ENCODE peak calls at places on chromosomes 7 and 10, in four cellular contexts. R is K562, V is GM12891, X is GM12878. M is an unnamed sample.

GRCh38 chr10:86367339-86367951 is 850 bp upstream of the GRID1 start:
- DNase-seq in V (no peak), R (no peak), X (no peak), M (no peak)

GRCh38 chr7:42831051-42831952 is 80.6 kb downstream of the C7orf25 start:
- DNase-seq in X (no peak), R (no peak), V (no peak), M (peak; percentile 6)

GRCh38 chr10:68560201-68560915 is at the start of gene TET1:
- DNase-seq in X (no peak), R (peak; percentile 90), V (peak; percentile 52), M (peak; percentile 61)

GRCh38 chr7:43753401-43753800 is 5.1 kb upstream of the BLVRA start:
- DNase-seq in V (no peak), X (no peak), R (no peak), M (no peak)

GRCh38 chr7:134942690-134943466 is 43.4 kb upstream of the AGBL3 start:
- DNase-seq in X (no peak), R (no peak), V (no peak), M (no peak)

GRCh38 chr10:70379581-70380176 is 2.7 kb downstream of the LRRC20 start:
- DNase-seq in R (peak; percentile 82), V (peak; percentile 46), X (no peak), M (peak; percentile 30)

GRCh38 chr7:1850976-1851571 is 181.0 kb downstream of the ELFN1 start:
- DNase-seq in V (no peak), X (no peak), R (no peak), M (no peak)

GRCh38 chr10:14645239-14645960 is 129.3 kb downstream of the FAM107B start:
- DNase-seq in X (peak; percentile 56), V (no peak), R (no peak), M (no peak)

GRCh38 chr10:7445474-7446135 is 34.8 kb upstream of the SFMBT2 start:
- DNase-seq in R (no peak), X (no peak), V (no peak), M (no peak)

GRCh38 chr7:23129036-23129435 is 23.5 kb downstream of the KLHL7 start:
- DNase-seq in V (no peak), R (no peak), X (no peak), M (no peak)

GRCh38 chr10:93921338-93921737 is 27.6 kb downstream of the SLC35G1 start:
- DNase-seq in V (no peak), X (no peak), R (peak; percentile 12), M (peak; percentile 9)

GRCh38 chr10:124087672-124088634 is 5.4 kb downstream of the CHST15 start:
- DNase-seq in R (no peak), X (no peak), V (no peak), M (no peak)

DNA sequence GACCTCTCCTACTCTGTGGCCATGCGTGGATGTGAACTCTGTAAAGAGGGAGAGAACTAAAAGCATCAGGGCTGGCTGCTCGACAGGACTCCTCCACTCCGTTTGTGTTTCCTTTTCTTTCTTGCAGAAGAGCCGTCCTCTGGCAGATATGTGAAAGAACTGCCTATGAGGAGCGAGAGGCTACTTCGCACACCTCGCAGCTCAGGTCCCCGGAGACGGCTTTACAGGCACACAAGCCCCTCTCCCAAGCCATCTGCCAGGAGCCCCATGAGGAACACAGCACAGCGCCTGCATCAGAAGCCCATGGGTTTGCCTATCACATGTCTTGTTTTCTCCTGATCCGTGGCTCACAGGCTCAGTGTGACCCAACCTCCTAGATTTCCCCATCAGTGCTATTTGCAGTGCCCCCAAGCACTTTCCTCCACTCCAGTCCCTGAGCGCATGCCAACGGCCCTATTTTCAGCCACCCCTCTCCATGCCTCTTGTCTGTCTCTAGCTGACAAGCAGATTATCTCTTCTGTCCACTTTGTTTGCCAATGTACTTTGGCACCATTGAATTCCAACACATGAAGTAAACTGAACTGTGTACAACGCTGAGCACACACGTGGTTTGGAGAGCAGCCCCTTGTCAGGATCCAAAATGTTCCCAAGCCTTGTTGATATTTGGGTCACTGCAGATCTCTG is 164.3 kb upstream of the AKR1E2 start:
- DNase-seq in R (no peak), V (no peak), X (no peak), M (no peak)
- TF ChIP-seq POLR2AphosphoS5 in R (no peak), V (no peak), X (no peak), M (no peak)

GRCh38 chr7:151611041-151611440 is 91.3 kb upstream of the RHEB start:
- DNase-seq in X (no peak), V (no peak), R (no peak), M (no peak)

GRCh38 chr7:151603951-151604350 is 84.3 kb upstream of the RHEB start:
- DNase-seq in V (no peak), X (no peak), R (no peak), M (no peak)

GRCh38 chr7:151608031-151608551 is 88.4 kb upstream of the RHEB start:
- DNase-seq in X (no peak), V (no peak), R (no peak), M (no peak)

GRCh38 chr7:151611878-151612277 is 92.2 kb upstream of the RHEB start:
- DNase-seq in X (no peak), V (no peak), R (no peak), M (no peak)

DNA sequence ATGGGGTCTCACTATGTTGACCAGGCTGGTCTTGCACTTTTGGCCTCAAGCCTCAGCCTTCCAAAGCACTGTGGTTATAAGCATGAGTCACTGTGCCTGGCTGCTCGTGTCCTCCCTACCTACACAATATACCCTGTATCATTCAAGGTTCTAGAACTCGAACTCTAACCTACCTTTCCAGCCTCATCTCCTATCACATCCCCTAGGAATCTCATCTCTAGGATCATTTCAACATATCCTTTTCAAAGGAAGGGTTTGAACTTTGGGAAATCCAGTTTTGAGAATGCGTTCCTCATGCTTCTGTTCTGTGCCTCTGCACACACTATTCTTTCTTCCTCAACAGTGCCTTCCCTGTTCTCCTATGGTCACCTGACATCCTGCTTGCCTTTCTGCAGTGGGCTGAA is 87.8 kb upstream of the RHEB start:
- DNase-seq in V (no peak), R (no peak), X (no peak), M (no peak)
- TF ChIP-seq SPI1 in V (no peak), R (no peak), X (no peak), M (no peak)

GRCh38 chr7:116234517-116235200 is 24.3 kb downstream of the TES start:
- DNase-seq in X (no peak), V (no peak), R (no peak), M (no peak)
- TF ChIP-seq POLR2AphosphoS5 in X (no peak), V (no peak), R (no peak), M (no peak)

GRCh38 chr10:27995311-27995710 is 3.6 kb downstream of the ODAD2 start:
- DNase-seq in R (no peak), V (no peak), X (no peak), M (no peak)

GRCh38 chr10:27998954-27999275 is at the start of gene ODAD2:
- DNase-seq in X (no peak), R (no peak), V (peak; percentile 3), M (no peak)

GRCh38 chr10:28001353-28001752 is 2.5 kb upstream of the ODAD2 start:
- DNase-seq in X (no peak), V (no peak), R (no peak), M (no peak)

GRCh38 chr10:27997865-27998177 is 1.1 kb downstream of the ODAD2 start:
- DNase-seq in R (no peak), X (no peak), V (no peak), M (no peak)

DNA sequence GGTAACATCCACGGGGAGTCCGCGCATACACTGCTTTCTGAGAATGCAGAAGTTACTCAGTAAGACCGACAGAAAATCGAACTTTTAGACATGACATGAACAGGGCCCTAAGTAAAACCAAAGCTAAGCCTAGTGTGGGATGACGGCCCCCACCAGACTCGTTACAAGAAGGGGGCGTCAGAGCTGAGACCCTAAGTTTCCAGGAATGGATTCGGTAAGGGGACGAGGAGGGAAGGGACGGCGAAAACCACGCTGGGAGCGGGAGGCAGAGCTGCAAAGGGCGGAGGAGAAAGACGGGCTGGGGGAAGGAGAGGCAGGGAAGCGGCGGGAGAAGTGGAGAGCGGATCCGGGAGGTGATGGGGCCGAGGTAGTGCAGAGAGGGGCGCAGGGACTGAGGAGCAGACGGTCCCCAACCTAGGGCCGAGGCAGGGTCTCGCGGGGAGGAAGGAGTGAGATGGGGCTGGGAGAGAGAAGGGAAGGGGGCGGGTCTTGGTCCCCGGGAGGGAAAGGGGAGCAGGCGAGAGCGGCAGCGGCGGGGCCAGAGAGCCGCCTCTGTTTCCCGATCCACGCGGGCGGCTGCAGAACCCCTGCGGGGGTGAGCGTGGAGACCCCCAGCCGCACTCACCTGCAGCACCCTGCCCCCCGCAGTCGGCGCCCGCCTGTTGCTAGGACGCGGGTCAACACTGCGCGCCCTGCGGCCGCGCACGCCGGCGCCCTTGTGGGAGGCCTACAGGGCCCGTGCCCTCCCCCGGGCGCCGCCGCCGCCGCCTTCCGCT is 513 bp downstream of the ODAD2 start:
- DNase-seq in X (no peak), V (peak; percentile 4), R (no peak), M (no peak)
- TF ChIP-seq SPI1 in X (no peak), V (no peak), R (no peak), M (no peak)

GRCh38 chr7:32891046-32891799 is at the start of gene KBTBD2:
- DNase-seq in X (no peak), V (peak; percentile 60), R (peak; percentile 81), M (peak; percentile 84)
- TF ChIP-seq POLR2AphosphoS5 in X (peak; percentile 60), V (no peak), R (peak; percentile 66), M (peak; percentile 41)

GRCh38 chr7:11538751-11539299 is 293.2 kb downstream of the THSD7A start:
- DNase-seq in R (no peak), X (no peak), V (no peak), M (no peak)
- TF ChIP-seq SPI1 in R (no peak), X (no peak), V (no peak), M (no peak)

GRCh38 chr7:140672382-140673062 is at the start of gene ADCK2:
- DNase-seq in V (peak; percentile 90), R (peak; percentile 99), X (no peak), M (no peak)
- TF ChIP-seq POLR2AphosphoS5 in V (no peak), R (no peak), X (no peak), M (no peak)

M was measured in HL-60.